ENCODE peak calls at places on chromosome 2, in six cellular contexts. S, E, I, L, K and W are unnamed samples.
A peak's percentile ranks its signal among the peaks of the same experiment; 100 is the strongest.

GRCh38 chr2:111617299-111617803 is 266.6 kb downstream of the ANAPC1 start:
- DNase-seq in L (no peak), K (no peak), I (no peak), E (peak; percentile 28), S (peak; percentile 61), W (no peak)

GRCh38 chr2:10478916-10479315 is 30.8 kb upstream of the ODC1 start:
- DNase-seq in E (no peak), I (no peak), S (no peak), K (no peak), L (no peak), W (no peak)

GRCh38 chr2:85584857-85585780 is 888 bp downstream of the VAMP5 start:
- DNase-seq in S (peak; percentile 63), K (no peak), I (no peak), L (peak; percentile 84), E (peak; percentile 70), W (no peak)

GRCh38 chr2:176002684-176003225 is 688 bp upstream of the LNPK start:
- DNase-seq in K (no peak), E (no peak), S (peak; percentile 27), L (peak; percentile 82), I (no peak), W (no peak)

GRCh38 chr2:212528106-212528856 is 10.3 kb downstream of the ERBB4 start:
- DNase-seq in S (no peak), E (no peak), L (no peak), K (no peak), I (no peak), W (no peak)

GRCh38 chr2:23835988-23836387 is 90.9 kb downstream of the ATAD2B start:
- DNase-seq in I (no peak), E (no peak), S (no peak), L (no peak), K (no peak), W (no peak)

GRCh38 chr2:239276813-239277193 is 124.0 kb downstream of the HDAC4 start:
- DNase-seq in K (peak; percentile 22), S (no peak), E (no peak), L (no peak), I (no peak), W (no peak)

GRCh38 chr2:72864500-72864899 is 22.7 kb upstream of the SPR start:
- DNase-seq in E (peak; percentile 17), K (no peak), S (peak; percentile 82), L (peak; percentile 14), I (no peak), W (no peak)

GRCh38 chr2:172516299-172516698 is 39.6 kb upstream of the PDK1 start:
- DNase-seq in I (no peak), E (peak; percentile 79), K (no peak), L (peak; percentile 37), S (peak; percentile 93), W (no peak)

GRCh38 chr2:140775426-140775825 is 1355.4 kb downstream of the LRP1B start:
- DNase-seq in I (no peak), E (no peak), S (no peak), K (no peak), L (no peak), W (no peak)

GRCh38 chr2:109173311-109174171 is 44.5 kb downstream of the SH3RF3 start:
- DNase-seq in I (peak; percentile 17), S (peak; percentile 87), K (no peak), E (peak; percentile 96), L (no peak), W (no peak)

GRCh38 chr2:102848366-102848839 is 86.6 kb downstream of the TMEM182 start:
- DNase-seq in E (peak; percentile 21), K (peak; percentile 93), S (peak; percentile 3), L (peak; percentile 45), I (peak; percentile 79), W (peak; percentile 91)

GRCh38 chr2:190722825-190723224 is 73.9 kb downstream of the NAB1 start:
- DNase-seq in I (no peak), E (no peak), L (no peak), S (no peak), K (no peak), W (no peak)

GRCh38 chr2:128323501-128323931 is 4.8 kb upstream of the HS6ST1 start:
- DNase-seq in L (no peak), I (no peak), S (no peak), E (no peak), K (no peak), W (no peak)

GRCh38 chr2:3557588-3558204 is 437 bp downstream of the RNASEH1 start:
- DNase-seq in I (no peak), E (no peak), K (no peak), S (no peak), L (no peak), W (no peak)

GRCh38 chr2:88621432-88621831 is 5.8 kb downstream of the EIF2AK3 start:
- DNase-seq in I (no peak), S (no peak), E (no peak), K (no peak), L (no peak), W (no peak)

GRCh38 chr2:150122871-150123588 is 364.4 kb downstream of the RND3 start:
- DNase-seq in E (no peak), I (no peak), L (no peak), S (no peak), K (no peak), W (no peak)

GRCh38 chr2:30414951-30415350 is 32.1 kb upstream of the LCLAT1 start:
- DNase-seq in I (no peak), E (no peak), L (no peak), S (peak; percentile 74), K (no peak), W (no peak)

GRCh38 chr2:85355073-85355410 is 473 bp downstream of the ELMOD3 start:
- DNase-seq in K (no peak), L (no peak), S (no peak), E (no peak), I (no peak), W (no peak)

GRCh38 chr2:119808516-119809147 is 48.9 kb downstream of the PTPN4 start:
- DNase-seq in K (no peak), L (no peak), E (no peak), I (no peak), S (no peak), W (no peak)

GRCh38 chr2:152647417-152648010 is 69.7 kb downstream of the PRPF40A start:
- DNase-seq in I (no peak), E (no peak), K (no peak), L (no peak), S (peak; percentile 49), W (no peak)

GRCh38 chr2:142075826-142076225 is 55.0 kb downstream of the LRP1B start:
- DNase-seq in I (no peak), K (no peak), E (no peak), L (no peak), S (no peak), W (no peak)

GRCh38 chr2:66432801-66433694 is 1.9 kb upstream of the MEIS1 start:
- DNase-seq in K (peak; percentile 93), E (peak; percentile 98), S (peak; percentile 98), I (peak; percentile 94), L (peak; percentile 91), W (peak; percentile 88)

GRCh38 chr2:30911327-30911726 is 104.1 kb upstream of the CAPN13 start:
- DNase-seq in K (no peak), L (no peak), E (no peak), S (no peak), I (no peak), W (no peak)

GRCh38 chr2:147538088-147538487 is 306.7 kb upstream of the ACVR2A start:
- DNase-seq in I (no peak), E (peak; percentile 82), S (peak; percentile 19), L (no peak), K (no peak), W (no peak)

GRCh38 chr2:203891474-203891873 is 23.9 kb downstream of the CTLA4 start:
- DNase-seq in K (no peak), L (peak; percentile 93), I (no peak), E (no peak), S (no peak), W (no peak)

GRCh38 chr2:227717687-227718567 is at the start of gene SLC19A3:
- DNase-seq in S (peak; percentile 50), I (peak; percentile 63), L (peak; percentile 67), E (peak; percentile 73), K (peak; percentile 92), W (peak; percentile 49)

GRCh38 chr2:3079466-3079865 is 298.2 kb downstream of the EIPR1 start:
- DNase-seq in I (no peak), E (no peak), K (no peak), L (no peak), S (no peak), W (no peak)

GRCh38 chr2:5530022-5530696 is 162.0 kb upstream of the SOX11 start:
- DNase-seq in L (no peak), K (no peak), S (no peak), E (no peak), I (no peak), W (no peak)
- H3K14ac ChIP-seq in L (no peak overlapping the region), K (no peak overlapping the region), S (no peak overlapping the region), E (no peak overlapping the region), I (no peak overlapping the region), W (no peak overlapping the region)

DNA sequence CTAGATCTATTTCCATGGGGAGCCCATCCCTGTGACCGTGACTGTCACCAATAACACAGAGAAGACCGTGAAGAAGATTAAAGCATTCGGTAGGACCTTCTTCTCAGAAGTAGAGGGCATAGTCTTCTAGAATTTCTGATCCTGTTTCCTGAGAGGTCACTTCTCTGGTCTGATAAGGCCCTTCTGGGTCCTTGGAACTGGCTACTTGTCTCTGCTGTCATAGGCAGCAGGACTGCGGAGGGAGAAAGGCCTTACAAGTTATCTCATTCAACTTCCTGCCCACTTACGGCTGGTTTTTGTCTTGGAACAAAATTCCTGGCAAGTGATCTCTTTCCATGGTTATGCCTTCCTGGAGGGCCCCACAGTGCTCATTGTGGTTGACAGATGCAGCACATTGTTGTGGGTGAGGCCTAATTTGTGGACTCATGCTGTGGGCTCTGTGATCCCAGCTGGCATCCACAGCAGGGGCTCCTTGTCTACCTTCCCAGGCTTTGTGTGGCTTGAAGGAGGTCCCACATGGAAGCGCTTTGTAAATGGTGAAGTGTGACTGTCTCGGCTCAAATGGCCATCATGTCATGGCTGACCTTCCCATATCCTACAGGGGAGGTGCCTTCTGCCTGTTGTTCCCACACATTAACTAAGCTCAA is 22.0 kb downstream of the SAG start:
- DNase-seq in I (peak; percentile 44), E (peak; percentile 27), K (peak; percentile 56), L (no peak), S (no peak), W (peak; percentile 67)
- H3K14ac ChIP-seq in I (no peak overlapping the region), E (no peak overlapping the region), K (no peak overlapping the region), L (no peak overlapping the region), S (no peak overlapping the region), W (no peak overlapping the region)

GRCh38 chr2:173984866-173985588 is 19.9 kb upstream of the SP3 start:
- DNase-seq in L (peak; percentile 63), I (no peak), S (no peak), E (no peak), K (no peak), W (no peak)
- H3K14ac ChIP-seq in L (no peak overlapping the region), I (no peak overlapping the region), S (no peak overlapping the region), E (no peak overlapping the region), K (no peak overlapping the region), W (no peak overlapping the region)

GRCh38 chr2:74459377-74460118 is 1.3 kb downstream of the WBP1 start:
- DNase-seq in K (no peak), S (no peak), E (no peak), L (no peak), I (no peak), W (no peak)

GRCh38 chr2:74461187-74462053 is 3.2 kb downstream of the WBP1 start:
- DNase-seq in L (no peak), S (no peak), I (no peak), E (no peak), K (peak; percentile 71), W (peak; percentile 78)

GRCh38 chr2:74464406-74464805 is 776 bp downstream of the MOGS start:
- DNase-seq in E (no peak), K (no peak), I (no peak), L (no peak), S (no peak), W (no peak)

GRCh38 chr2:74462054-74462785 is 3.0 kb downstream of the MOGS start:
- DNase-seq in L (no peak), I (no peak), K (no peak), E (no peak), S (no peak), W (no peak)

GRCh38 chr2:74462786-74463105 is 2.4 kb downstream of the MOGS start:
- DNase-seq in E (no peak), I (no peak), K (no peak), S (no peak), L (no peak), W (no peak)
- H3K14ac ChIP-seq in E (no peak overlapping the region), I (no peak overlapping the region), K (no peak overlapping the region), S (no peak overlapping the region), L (no peak overlapping the region), W (no peak overlapping the region)